ENCODE peak calls at places on chromosomes 13 and 19, in eight cellular contexts. A is hepatocyte, B is Peyer's patch, G is GM23248, T is AG04450, D is mammary epithelial cell, R is aorta, K is neural progenitor cell. N is an unnamed sample.

GRCh38 chr13:61685683-61686013 is 270.0 kb upstream of the PCDH20 start:
- DNase-seq in D (no peak), R (no peak), T (no peak), K (peak; percentile 68), B (no peak), A (peak; percentile 65), G (no peak), N (no peak)

GRCh38 chr19:45952691-45953505 is 20.8 kb downstream of the NOVA2 start:
- DNase-seq in K (peak; percentile 96), R (peak; percentile 86), T (peak; percentile 18), A (peak; percentile 85), B (no peak), G (peak; percentile 71), D (peak; percentile 54), N (no peak)

GRCh38 chr13:36432106-36432544 is at the start of gene CCNA1:
- DNase-seq in R (peak; percentile 81), D (peak; percentile 47), K (peak; percentile 92), T (no peak), B (no peak), A (peak; percentile 30), G (peak; percentile 21), N (no peak)

GRCh38 chr13:42110410-42111155 is 62.1 kb downstream of the DGKH start:
- DNase-seq in D (peak; percentile 73), K (peak; percentile 60), A (peak; percentile 76), B (no peak), G (peak; percentile 82), R (no peak), T (peak; percentile 54), N (no peak)

GRCh38 chr19:49890349-49891311 is 6.1 kb downstream of the IL4I1 start:
- DNase-seq in K (peak; percentile 82), B (peak; percentile 71), D (peak; percentile 48), T (no peak), G (peak; percentile 31), A (peak; percentile 58), R (no peak), N (peak; percentile 67)

GRCh38 chr13:22311734-22312404 is 641.0 kb downstream of the FGF9 start:
- DNase-seq in A (no peak), R (no peak), B (no peak), D (no peak), T (no peak), K (no peak), G (no peak), N (no peak)

GRCh38 chr13:87123987-87124784 is 547.0 kb upstream of the SLITRK5 start:
- DNase-seq in A (peak; percentile 69), G (peak; percentile 98), B (no peak), D (peak; percentile 98), T (peak; percentile 98), K (peak; percentile 59), R (no peak), N (no peak)

GRCh38 chr19:40594251-40594650 is 6.9 kb upstream of the LTBP4 start:
- DNase-seq in K (peak; percentile 51), T (no peak), A (no peak), G (peak; percentile 55), B (no peak), R (no peak), D (no peak), N (no peak)

GRCh38 chr19:1873524-1874473 is 10.4 kb upstream of the KLF16 start:
- DNase-seq in T (no peak), B (no peak), A (no peak), R (no peak), G (no peak), D (no peak), K (no peak), N (no peak)

GRCh38 chr13:102191951-102192461 is 209.8 kb downstream of the FGF14 start:
- DNase-seq in K (peak; percentile 17), G (peak; percentile 55), B (no peak), A (no peak), R (no peak), D (peak; percentile 65), T (no peak), N (no peak)

GRCh38 chr19:47509973-47510372 is 4.9 kb downstream of the NAPA start:
- DNase-seq in R (peak; percentile 86), D (peak; percentile 61), T (no peak), A (no peak), B (no peak), K (no peak), G (peak; percentile 67), N (no peak)

GRCh38 chr19:54201172-54201701 is 579 bp downstream of the RPS9 start:
- DNase-seq in K (no peak), A (no peak), G (no peak), R (peak; percentile 74), B (no peak), T (no peak), D (no peak), N (no peak)

GRCh38 chr19:54204767-54205468 is 4.3 kb downstream of the RPS9 start:
- DNase-seq in R (peak; percentile 7), K (no peak), D (no peak), B (no peak), G (no peak), A (no peak), T (no peak), N (no peak)

GRCh38 chr19:54206030-54206830 is 5.6 kb downstream of the RPS9 start:
- DNase-seq in G (no peak), B (no peak), A (no peak), T (no peak), R (peak; percentile 73), K (no peak), D (no peak), N (no peak)

GRCh38 chr19:54201980-54202379 is 1.3 kb downstream of the RPS9 start:
- DNase-seq in K (no peak), R (peak; percentile 63), D (no peak), B (no peak), A (no peak), G (no peak), T (no peak), N (no peak)

DNA sequence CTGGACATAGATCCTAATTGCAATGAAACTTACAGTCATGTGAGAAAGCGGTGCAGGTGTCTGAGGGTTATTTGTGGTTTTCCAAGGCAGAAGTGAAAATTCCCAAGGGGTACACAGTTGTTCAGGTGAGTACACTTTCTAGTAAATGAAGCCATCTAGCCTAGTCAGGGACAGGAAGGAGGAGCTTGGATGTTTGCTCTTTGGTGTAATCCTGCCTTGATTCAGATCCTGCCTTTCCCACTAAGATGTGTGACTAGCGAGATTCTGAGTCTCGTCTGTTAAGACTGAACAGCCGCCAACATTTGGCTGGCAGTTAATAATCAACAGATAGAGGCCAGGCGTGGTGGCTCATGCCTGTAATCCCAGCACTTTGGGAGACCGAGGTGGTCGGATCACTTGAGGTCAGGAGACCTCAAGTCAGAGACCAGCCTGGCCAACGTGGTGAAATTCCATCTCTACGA is 2.5 kb downstream of the RPS9 start:
- DNase-seq in D (no peak), K (no peak), R (peak; percentile 6), B (no peak), G (peak; percentile 77), A (peak; percentile 61), T (no peak), N (no peak)
- H3K27ac ChIP-seq in D (no peak overlapping the region), K (no peak overlapping the region), R (no peak overlapping the region), B (no peak overlapping the region), G (peak overlapping the region; percentile 24), A (peak overlapping the region; percentile 97), T (no peak overlapping the region), N (no peak overlapping the region)

GRCh38 chr19:38032151-38032550 is 125.1 kb downstream of the SIPA1L3 start:
- DNase-seq in R (no peak), B (no peak), G (peak; percentile 30), A (no peak), D (no peak), K (no peak), T (no peak), N (no peak)

GRCh38 chr19:38034153-38034835 is 127.3 kb downstream of the SIPA1L3 start:
- DNase-seq in D (no peak), T (no peak), G (peak; percentile 40), A (no peak), K (no peak), B (no peak), R (peak; percentile 51), N (no peak)

GRCh38 chr19:38033658-38034150 is 126.7 kb downstream of the SIPA1L3 start:
- DNase-seq in K (peak; percentile 57), R (no peak), D (no peak), B (peak; percentile 78), T (no peak), G (no peak), A (no peak), N (no peak)

GRCh38 chr19:38031423-38031770 is 124.4 kb downstream of the SIPA1L3 start:
- DNase-seq in A (no peak), K (no peak), G (peak; percentile 21), R (no peak), B (no peak), D (no peak), T (no peak), N (no peak)

GRCh38 chr19:38032951-38033350 is 125.9 kb downstream of the SIPA1L3 start:
- DNase-seq in K (no peak), R (no peak), T (no peak), G (no peak), B (no peak), A (no peak), D (no peak), N (no peak)
- H3K27ac ChIP-seq in K (no peak overlapping the region), R (no peak overlapping the region), T (no peak overlapping the region), G (no peak overlapping the region), B (peak overlapping the region; percentile 85), A (no peak overlapping the region), D (no peak overlapping the region), N (no peak overlapping the region)

GRCh38 chr13:46171739-46172138 is 10.2 kb downstream of the LCP1 start:
- DNase-seq in G (no peak), R (no peak), K (no peak), D (no peak), T (no peak), A (no peak), B (no peak), N (no peak)

GRCh38 chr13:46168818-46169217 is 13.2 kb downstream of the LCP1 start:
- DNase-seq in D (no peak), R (no peak), T (no peak), B (no peak), G (no peak), K (no peak), A (no peak), N (no peak)

GRCh38 chr13:46171223-46171622 is 10.8 kb downstream of the LCP1 start:
- DNase-seq in D (no peak), R (no peak), T (no peak), G (no peak), K (no peak), A (no peak), B (no peak), N (no peak)

GRCh38 chr13:46170687-46171086 is 11.3 kb downstream of the LCP1 start:
- DNase-seq in T (no peak), R (no peak), K (no peak), D (no peak), G (no peak), B (no peak), A (no peak), N (peak; percentile 34)

DNA sequence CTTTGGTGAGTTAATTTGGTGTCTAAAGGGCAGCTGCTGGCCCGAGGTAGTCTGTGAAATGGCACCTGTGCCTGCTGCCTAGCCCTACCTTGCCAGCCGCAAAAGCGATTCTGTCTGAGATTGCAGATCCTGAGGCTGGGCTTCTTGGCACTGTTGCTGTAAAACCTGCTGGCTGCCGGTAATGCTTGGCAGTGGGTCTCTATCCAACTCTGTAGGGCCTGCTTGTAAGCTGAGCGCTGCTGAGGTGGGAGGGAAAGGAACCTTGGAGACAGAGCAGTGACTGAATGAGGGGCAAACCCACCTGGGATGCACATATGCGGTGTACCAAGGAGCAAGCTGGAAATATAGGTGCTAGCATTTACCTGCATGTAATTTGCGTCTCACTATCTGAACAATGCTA is 11.7 kb downstream of the LCP1 start:
- DNase-seq in K (no peak), R (no peak), T (no peak), D (no peak), G (no peak), B (no peak), A (no peak), N (no peak)
- H3K27ac ChIP-seq in K (no peak overlapping the region), R (no peak overlapping the region), T (no peak overlapping the region), D (no peak overlapping the region), G (no peak overlapping the region), B (peak overlapping the region; percentile 62), A (no peak overlapping the region), N (peak overlapping the region; percentile 77)

GRCh38 chr13:24134772-24135171 is 25.7 kb upstream of the SPATA13 start:
- DNase-seq in K (no peak), G (peak; percentile 34), B (no peak), R (no peak), A (no peak), T (no peak), D (no peak), N (no peak)
- H3K27ac ChIP-seq in K (no peak overlapping the region), G (no peak overlapping the region), B (no peak overlapping the region), R (no peak overlapping the region), A (no peak overlapping the region), T (no peak overlapping the region), D (no peak overlapping the region), N (no peak overlapping the region)

N was measured in effector memory CD4-positive, alpha-beta T cell.